ENCODE peak calls at places on chromosomes 5 and 9, in eight cellular contexts. X is HepG2, H is endothelial cell of umbilical vein, C is fibroblast of lung, G is hepatocyte, I is OCI-LY7, T is mammary epithelial cell, K is IMR-90. Q is an unnamed sample.

GRCh38 chr5:153525536-153525935 is 35.1 kb downstream of the GRIA1 start:
- DNase-seq in X (no peak), H (no peak), C (no peak), G (no peak), I (no peak), T (no peak), K (no peak), Q (no peak)

GRCh38 chr5:150180241-150181027 is 9.4 kb upstream of the SLC6A7 start:
- DNase-seq in X (no peak), H (no peak), C (peak; percentile 84), G (no peak), I (no peak), T (no peak), K (peak; percentile 12), Q (no peak)

GRCh38 chr5:16922430-16922829 is 13.7 kb downstream of the MYO10 start:
- DNase-seq in X (no peak), H (no peak), C (no peak), G (no peak), I (no peak), T (no peak), K (no peak), Q (no peak)

GRCh38 chr9:117334101-117334500 is 80.8 kb downstream of the ASTN2 start:
- DNase-seq in X (no peak), H (no peak), C (no peak), G (peak; percentile 32), I (no peak), T (no peak), K (no peak), Q (no peak)

GRCh38 chr5:139689631-139690384 is 41.7 kb downstream of the CXXC5 start:
- DNase-seq in X (no peak), H (peak; percentile 53), C (peak; percentile 58), G (peak; percentile 66), I (peak; percentile 69), T (peak; percentile 28), K (no peak), Q (peak; percentile 67)

GRCh38 chr5:63154480-63155309 is 576.1 kb downstream of the LRRC70 start:
- DNase-seq in X (no peak), H (no peak), C (no peak), G (no peak), I (no peak), T (no peak), K (no peak), Q (no peak)

GRCh38 chr9:87381050-87381711 is 116.5 kb upstream of the DAPK1 start:
- DNase-seq in X (peak; percentile 16), H (no peak), C (peak; percentile 80), G (peak; percentile 47), I (no peak), T (peak; percentile 44), K (peak; percentile 18), Q (no peak)

GRCh38 chr9:77744877-77745435 is 96.8 kb upstream of the GNA14 start:
- DNase-seq in X (no peak), H (no peak), C (peak; percentile 19), G (no peak), I (no peak), T (no peak), K (no peak), Q (no peak)

GRCh38 chr5:32908646-32909045 is 197.5 kb downstream of the NPR3 start:
- DNase-seq in X (no peak), H (no peak), C (no peak), G (no peak), I (no peak), T (no peak), K (no peak), Q (no peak)

GRCh38 chr9:94981661-94982060 is 255.2 kb downstream of the AOPEP start:
- DNase-seq in X (no peak), H (no peak), C (no peak), G (no peak), I (no peak), T (peak; percentile 7), K (no peak), Q (no peak)

GRCh38 chr5:126030698-126031097 is 392.5 kb upstream of the GRAMD2B start:
- DNase-seq in X (no peak), H (no peak), C (no peak), G (no peak), I (no peak), T (no peak), K (no peak), Q (no peak)

GRCh38 chr5:124628721-124629596 is 117.5 kb downstream of the ZNF608 start:
- DNase-seq in X (peak; percentile 84), H (no peak), C (peak; percentile 93), G (peak; percentile 93), I (no peak), T (peak; percentile 95), K (peak; percentile 99), Q (peak; percentile 76)

GRCh38 chr9:95611354-95611753 is 94.6 kb upstream of the PTCH1 start:
- DNase-seq in X (no peak), H (no peak), C (no peak), G (no peak), I (no peak), T (no peak), K (no peak), Q (no peak)

GRCh38 chr5:96601200-96601599 is 61.0 kb upstream of the CAST start:
- DNase-seq in X (no peak), H (peak; percentile 89), C (no peak), G (no peak), I (no peak), T (no peak), K (no peak), Q (no peak)

GRCh38 chr5:123037104-123037418 is 536 bp upstream of the PPIC start:
- DNase-seq in X (no peak), H (no peak), C (no peak), G (no peak), I (no peak), T (no peak), K (no peak), Q (no peak)

GRCh38 chr5:39578887-39579497 is 154.2 kb upstream of the DAB2 start:
- DNase-seq in X (no peak), H (peak; percentile 38), C (peak; percentile 67), G (peak; percentile 32), I (peak; percentile 13), T (no peak), K (peak; percentile 49), Q (no peak)

GRCh38 chr5:77064040-77064439 is 23.0 kb downstream of the ZBED3 start:
- DNase-seq in X (no peak), H (no peak), C (no peak), G (no peak), I (peak; percentile 21), T (no peak), K (no peak), Q (no peak)

GRCh38 chr5:38926121-38926520 is 80.3 kb downstream of the OSMR start:
- DNase-seq in X (no peak), H (peak; percentile 19), C (peak; percentile 45), G (no peak), I (no peak), T (no peak), K (peak; percentile 63), Q (no peak)

GRCh38 chr5:56622146-56622545 is 193.2 kb upstream of the MAP3K1 start:
- DNase-seq in X (no peak), H (no peak), C (peak; percentile 38), G (no peak), I (no peak), T (no peak), K (no peak), Q (no peak)

GRCh38 chr9:72575673-72576072 is 54.3 kb downstream of the TMC1 start:
- DNase-seq in X (no peak), H (no peak), C (no peak), G (no peak), I (no peak), T (no peak), K (no peak), Q (no peak)
- H3K27ac ChIP-seq in X (no peak overlapping the region), H (no peak overlapping the region), C (no peak overlapping the region), G (no peak overlapping the region), I (no peak overlapping the region), T (no peak overlapping the region), K (no peak overlapping the region), Q (no peak overlapping the region)

GRCh38 chr5:159051431-159052281 is 48.1 kb downstream of the EBF1 start:
- DNase-seq in X (no peak), H (peak; percentile 5), C (peak; percentile 36), G (peak; percentile 60), I (peak; percentile 73), T (no peak), K (no peak), Q (peak; percentile 56)
- H4K20me1 ChIP-seq in X (no peaks in the 10 kb centered on the region), H (no peaks in the 10 kb centered on the region), C (no peaks in the 10 kb centered on the region), G (no peaks in the 10 kb centered on the region), I (no peaks in the 10 kb centered on the region), T (no peaks in the 10 kb centered on the region), K (no peaks in the 10 kb centered on the region), Q (no peaks in the 10 kb centered on the region)

DNA sequence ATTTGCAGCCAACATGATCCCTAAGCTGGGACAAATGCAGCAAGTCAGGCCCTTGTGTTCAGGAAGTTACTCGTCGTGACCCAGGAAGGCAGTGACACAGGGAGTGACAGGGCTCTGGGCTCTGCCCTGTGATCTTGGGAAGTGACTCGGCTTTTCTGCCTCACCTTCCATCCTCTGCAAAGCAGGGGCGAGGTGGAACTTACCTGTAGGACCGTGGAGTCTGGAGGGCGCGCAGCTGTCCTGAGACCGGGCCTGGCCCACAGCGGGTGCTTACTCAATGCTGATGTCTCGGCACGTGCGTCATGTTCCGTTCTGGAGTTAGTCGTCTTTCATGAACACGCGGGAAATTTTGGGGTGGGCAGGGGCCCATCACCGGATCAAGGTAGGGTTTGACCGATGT is 22.8 kb upstream of the LPCAT1 start:
- DNase-seq in X (no peak), H (no peak), C (no peak), G (no peak), I (no peak), T (no peak), K (no peak), Q (no peak)
- H3K27ac ChIP-seq in X (no peak overlapping the region), H (no peak overlapping the region), C (no peak overlapping the region), G (no peak overlapping the region), I (no peak overlapping the region), T (no peak overlapping the region), K (no peak overlapping the region), Q (no peak overlapping the region)

GRCh38 chr5:78640622-78641021 is 8.0 kb downstream of the LHFPL2 start:
- DNase-seq in X (peak; percentile 13), H (peak; percentile 45), C (no peak), G (no peak), I (no peak), T (peak; percentile 76), K (peak; percentile 41), Q (no peak)

GRCh38 chr5:78641060-78641474 is 7.5 kb downstream of the LHFPL2 start:
- DNase-seq in X (peak; percentile 87), H (peak; percentile 37), C (no peak), G (no peak), I (no peak), T (no peak), K (no peak), Q (no peak)

GRCh38 chr5:78644129-78644528 is 4.4 kb downstream of the LHFPL2 start:
- DNase-seq in X (no peak), H (no peak), C (no peak), G (no peak), I (no peak), T (no peak), K (no peak), Q (no peak)

GRCh38 chr5:78644741-78645300 is 3.8 kb downstream of the LHFPL2 start:
- DNase-seq in X (no peak), H (no peak), C (no peak), G (no peak), I (no peak), T (no peak), K (peak; percentile 53), Q (no peak)

DNA sequence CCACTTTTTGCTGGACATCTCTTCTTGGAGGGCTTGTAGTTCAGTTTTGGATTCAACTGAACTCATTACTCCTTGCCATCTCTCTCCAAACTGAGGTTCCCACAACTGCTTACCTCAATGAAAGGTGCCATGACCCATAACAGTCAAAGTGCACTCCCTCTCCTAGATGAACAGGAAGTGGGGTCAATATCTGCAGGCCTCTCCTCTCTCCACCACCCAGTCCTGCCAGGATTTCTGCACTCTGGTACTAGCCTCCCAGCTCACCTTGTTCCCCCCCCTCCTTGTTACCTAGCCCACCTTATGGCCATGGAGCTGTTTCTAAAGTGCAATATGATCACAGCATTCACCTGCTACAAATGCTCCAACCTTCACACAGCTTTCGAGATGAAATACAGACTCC is 5.9 kb downstream of the LHFPL2 start:
- DNase-seq in X (no peak), H (no peak), C (no peak), G (no peak), I (no peak), T (no peak), K (no peak), Q (no peak)
- H4K20me1 ChIP-seq in X (no peaks in the 10 kb centered on the region), H (no peaks in the 10 kb centered on the region), C (no peaks in the 10 kb centered on the region), G (no peaks in the 10 kb centered on the region), I (no peaks in the 10 kb centered on the region), T (no peaks in the 10 kb centered on the region), K (peaks cover 39% of the 10 kb centered on the region), Q (no peaks in the 10 kb centered on the region)

Q was measured in H9.